ENCODE peak calls at places on chromosomes 16 and 17, in eight cellular contexts. P is AG04450, M is stomach, D is fibroblast of lung, S is dorsolateral prefrontal cortex, R is kidney epithelial cell, A is thoracic aorta, H is left ventricle myocardium inferior. Q is an unnamed sample.

GRCh38 chr16:87033541-87034300 is 283.5 kb downstream of the C16orf95 start:
- DNase-seq in P (no peak), M (no peak), D (no peak), S (no peak), R (no peak), A (no peak), H (peak), Q (no peak)

GRCh38 chr17:78697122-78697845 is 84.8 kb downstream of the CYTH1 start:
- DNase-seq in P (no peak), M (no peak), D (peak), S (no peak), R (no peak), A (no peak), H (no peak), Q (no peak)

GRCh38 chr16:67173808-67174705 is 3.7 kb downstream of the NOL3 start:
- DNase-seq in P (peak), M (peak), D (peak), S (peak), R (no peak), A (peak), H (peak), Q (no peak)

GRCh38 chr17:59829217-59830006 is 63.3 kb downstream of the TUBD1 start:
- DNase-seq in P (peak), M (no peak), D (peak), S (no peak), R (peak), A (no peak), H (no peak), Q (peak)

GRCh38 chr17:18102640-18103039 is 5.9 kb upstream of the MYO15A start:
- DNase-seq in P (no peak), M (no peak), D (no peak), S (no peak), R (no peak), A (no peak), H (no peak), Q (no peak)

GRCh38 chr17:81252336-81253329 is 13.5 kb downstream of the NDUFAF8 start:
- DNase-seq in P (no peak), M (no peak), D (no peak), S (no peak), R (no peak), A (no peak), H (no peak), Q (no peak)

GRCh38 chr17:67221062-67221998 is 23.7 kb downstream of the HELZ start:
- DNase-seq in P (no peak), M (no peak), D (peak), S (no peak), R (no peak), A (no peak), H (no peak), Q (no peak)

GRCh38 chr16:73572135-73572534 is 524.2 kb upstream of the ZFHX3 start:
- DNase-seq in P (no peak), M (peak), D (no peak), S (no peak), R (no peak), A (no peak), H (peak), Q (no peak)

GRCh38 chr17:20010099-20010863 is 1.1 kb downstream of the SPECC1 start:
- DNase-seq in P (peak), M (peak), D (peak), S (peak), R (peak), A (no peak), H (peak), Q (peak)

GRCh38 chr16:7304932-7305331 is 27.7 kb upstream of the RBFOX1 start:
- DNase-seq in P (no peak), M (no peak), D (no peak), S (no peak), R (no peak), A (no peak), H (no peak), Q (no peak)

GRCh38 chr17:62093188-62094155 is 28.4 kb upstream of the MED13 start:
- DNase-seq in P (peak), M (no peak), D (peak), S (no peak), R (peak), A (no peak), H (no peak), Q (peak)

DNA sequence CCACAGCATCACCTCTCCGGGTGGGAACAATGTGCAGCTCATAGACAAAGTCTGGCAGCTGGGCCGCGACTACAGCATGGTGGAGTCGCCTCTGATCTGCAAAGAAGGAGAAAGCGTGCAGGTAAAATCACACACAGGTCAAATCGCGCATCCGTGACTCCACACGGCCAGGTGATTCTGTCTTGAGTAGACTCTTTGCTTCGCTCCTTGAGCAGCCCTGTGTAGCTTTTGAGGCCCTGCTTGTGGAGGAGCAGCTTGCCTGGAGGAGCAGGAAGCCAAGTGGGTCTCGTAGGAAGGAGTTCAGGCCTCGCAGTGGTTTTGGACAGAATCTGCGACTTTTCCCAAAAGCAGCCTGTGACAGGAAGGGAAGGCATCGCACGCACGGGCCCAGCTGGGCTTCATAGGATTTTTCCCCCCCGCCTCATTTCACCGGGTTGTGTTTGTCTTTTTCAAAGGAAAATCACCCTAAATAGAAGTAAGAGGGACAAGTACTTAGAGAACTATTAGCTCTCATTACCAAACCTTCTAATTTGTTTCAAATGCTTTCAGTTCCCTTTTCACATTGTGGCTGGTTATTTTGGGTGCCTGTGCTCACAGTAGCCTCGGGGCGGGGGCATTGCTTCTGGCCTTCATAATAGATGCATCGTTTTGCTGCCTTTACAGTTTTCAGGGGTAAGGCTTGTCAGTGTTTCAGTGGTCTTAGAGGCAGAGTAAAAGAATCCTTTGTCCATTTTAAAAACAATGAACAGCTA is 71.5 kb downstream of the SEC14L1 start:
- DNase-seq in P (no peak), M (no peak), D (no peak), S (no peak), R (no peak), A (no peak), H (no peak), Q (no peak)
- H3K4me3 ChIP-seq in P (no peak), M (no peak), D (no peak), S (no peak), R (no peak), A (no peak), H (no peak), Q (no peak)

GRCh38 chr17:83055911-83056582 is 23.4 kb upstream of the METRNL start:
- DNase-seq in P (peak), M (peak), D (peak), S (no peak), R (peak), A (no peak), H (peak), Q (peak)

GRCh38 chr17:83056583-83057396 is 22.6 kb upstream of the METRNL start:
- DNase-seq in P (no peak), M (peak), D (no peak), S (no peak), R (no peak), A (no peak), H (no peak), Q (no peak)

GRCh38 chr17:83058478-83059167 is 20.8 kb upstream of the METRNL start:
- DNase-seq in P (no peak), M (peak), D (no peak), S (no peak), R (no peak), A (peak), H (no peak), Q (no peak)

GRCh38 chr17:83057397-83057761 is 22.0 kb upstream of the METRNL start:
- DNase-seq in P (no peak), M (peak), D (no peak), S (no peak), R (no peak), A (no peak), H (no peak), Q (no peak)

DNA sequence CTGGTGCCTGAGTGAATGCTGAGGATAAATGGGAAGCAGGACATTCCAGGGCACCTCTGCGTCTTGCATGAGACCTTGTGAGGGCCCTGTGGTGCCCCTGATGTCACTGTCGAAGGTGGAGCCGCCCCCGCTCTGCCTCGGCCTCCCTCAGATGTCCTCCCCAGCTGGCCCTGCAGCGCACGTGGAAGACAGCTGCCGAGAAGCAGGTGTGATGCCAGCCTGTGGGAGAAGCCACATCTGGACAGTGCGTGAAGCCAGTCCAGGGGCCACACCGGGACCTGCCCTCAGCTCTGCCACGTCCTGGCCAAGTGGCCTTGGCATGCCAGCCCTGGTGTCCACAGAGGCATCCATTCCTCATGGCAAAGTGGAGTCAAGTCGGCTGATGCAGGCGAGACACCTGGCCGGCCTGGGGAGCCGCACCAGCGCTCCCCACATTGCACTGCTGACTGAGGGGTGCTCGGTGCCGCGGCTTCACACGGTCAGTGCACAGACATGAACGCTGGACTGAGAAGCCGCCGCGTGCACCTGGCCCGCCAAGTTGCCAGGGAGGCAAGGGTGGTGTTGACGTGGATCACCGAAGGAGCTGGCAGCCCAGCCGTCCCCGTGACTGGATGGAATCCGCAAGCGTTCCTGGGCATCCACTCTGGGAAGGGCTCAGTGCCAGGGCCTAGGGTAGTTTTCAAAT is 21.5 kb upstream of the METRNL start:
- DNase-seq in P (no peak), M (peak), D (no peak), S (no peak), R (no peak), A (peak), H (peak), Q (no peak)
- TF ChIP-seq CTCF in P (no peak), M (no peak), D (no peak), S (no peak), R (no peak), A (no peak), H (no peak), Q (no peak)

GRCh38 chr16:10618710-10619209 is 38.4 kb upstream of the EMP2 start:
- DNase-seq in P (no peak), M (no peak), D (no peak), S (no peak), R (no peak), A (no peak), H (no peak), Q (no peak)
- H3K4me3 ChIP-seq in P (no peak), M (no peak), D (no peak), S (no peak), R (no peak), A (no peak), H (peak), Q (no peak)

GRCh38 chr16:62253926-62254325 is 217.7 kb upstream of the CDH8 start:
- DNase-seq in P (no peak), M (no peak), D (no peak), S (no peak), R (no peak), A (no peak), H (no peak), Q (no peak)

GRCh38 chr16:62261760-62262159 is 225.5 kb upstream of the CDH8 start:
- DNase-seq in P (no peak), M (no peak), D (no peak), S (no peak), R (no peak), A (no peak), H (no peak), Q (no peak)

GRCh38 chr16:62254847-62255246 is 218.6 kb upstream of the CDH8 start:
- DNase-seq in P (no peak), M (no peak), D (no peak), S (no peak), R (no peak), A (no peak), H (no peak), Q (no peak)

GRCh38 chr16:62256406-62256805 is 220.2 kb upstream of the CDH8 start:
- DNase-seq in P (no peak), M (no peak), D (no peak), S (no peak), R (no peak), A (no peak), H (no peak), Q (no peak)
- TF ChIP-seq CTCF in P (no peak), M (no peak), D (no peak), S (peak), R (peak), A (no peak), H (no peak), Q (no peak)

DNA sequence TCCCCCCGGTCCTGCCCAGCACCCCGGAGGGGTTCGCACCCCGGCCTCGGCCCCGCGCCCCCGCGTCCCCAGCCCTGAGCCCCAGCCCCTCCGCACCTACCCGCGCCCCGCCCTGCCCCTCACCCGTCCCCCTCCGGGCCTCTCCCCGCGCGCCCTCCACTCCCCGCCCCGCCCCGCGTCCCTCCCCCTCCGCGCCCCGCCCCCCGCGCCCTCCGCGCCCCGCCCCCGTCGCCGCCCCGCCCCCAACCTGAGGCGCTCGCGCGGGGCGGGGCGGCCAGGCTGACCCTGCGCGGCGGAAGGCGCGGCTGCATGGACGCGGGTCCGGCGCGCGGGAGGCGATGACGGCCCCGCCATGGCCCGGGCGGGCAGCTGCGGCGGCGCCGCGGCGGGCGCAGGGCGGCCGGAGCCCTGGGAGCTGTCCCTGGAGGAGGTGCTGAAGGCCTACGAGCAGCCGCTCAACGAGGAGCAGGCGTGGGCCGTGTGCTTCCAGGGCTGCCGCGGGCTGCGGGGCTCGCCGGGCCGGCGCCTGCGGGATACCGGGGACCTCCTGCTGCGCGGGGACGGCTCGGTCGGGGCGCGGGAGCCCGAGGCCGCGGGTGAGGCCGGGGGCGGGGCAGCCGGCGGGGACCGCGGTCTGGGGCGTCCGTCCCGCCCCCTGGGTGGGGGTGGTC is at the start of gene SPIRE2:
- DNase-seq in P (no peak), M (peak), D (peak), S (no peak), R (no peak), A (no peak), H (peak), Q (no peak)
- H3K4me3 ChIP-seq in P (peak), M (peak), D (peak), S (peak), R (peak), A (peak), H (peak), Q (peak)

GRCh38 chr16:30096105-30096861 is at the start of gene YPEL3:
- DNase-seq in P (peak), M (peak), D (peak), S (peak), R (peak), A (peak), H (peak), Q (peak)

GRCh38 chr16:30096862-30097563 is 1.0 kb upstream of the YPEL3 start:
- DNase-seq in P (no peak), M (no peak), D (no peak), S (no peak), R (no peak), A (no peak), H (no peak), Q (no peak)

GRCh38 chr16:30094541-30095165 is 1.4 kb downstream of the YPEL3 start:
- DNase-seq in P (no peak), M (no peak), D (no peak), S (no peak), R (no peak), A (no peak), H (no peak), Q (no peak)

GRCh38 chr16:30092373-30093010 is 768 bp upstream of the TBX6 start:
- DNase-seq in P (no peak), M (peak), D (peak), S (peak), R (peak), A (no peak), H (peak), Q (no peak)

GRCh38 chr16:30095166-30096078 is 591 bp downstream of the YPEL3 start:
- DNase-seq in P (no peak), M (no peak), D (no peak), S (no peak), R (no peak), A (no peak), H (no peak), Q (no peak)
- TF ChIP-seq CTCF in P (no peak), M (no peak), D (no peak), S (no peak), R (no peak), A (no peak), H (no peak), Q (no peak)

GRCh38 chr17:6893382-6894205 is 62.1 kb upstream of the TEKT1 start:
- DNase-seq in P (no peak), M (no peak), D (no peak), S (no peak), R (no peak), A (no peak), H (no peak), Q (no peak)

GRCh38 chr17:6894206-6894528 is 62.6 kb upstream of the TEKT1 start:
- DNase-seq in P (no peak), M (no peak), D (no peak), S (no peak), R (no peak), A (no peak), H (no peak), Q (no peak)
- H3K4me3 ChIP-seq in P (no peak), M (no peak), D (no peak), S (peak), R (no peak), A (no peak), H (peak), Q (no peak)

Q was measured in AG04449.